ENCODE peak calls at places on chromosomes 2 and 18, in five cellular contexts. X, N, A, G and O are unnamed samples.
A peak's percentile ranks its signal among the peaks of the same experiment; 100 is the strongest.

GRCh38 chr2:231185050-231185725 is 13.2 kb upstream of the ARMC9 start:
- DNase-seq in X (no peak), N (peak; percentile 21), A (peak; percentile 66), G (no peak), O (no peak)

GRCh38 chr18:53380063-53380639 is 844.3 kb downstream of the MBD2 start:
- DNase-seq in X (no peak), N (no peak), A (no peak), G (peak; percentile 44), O (no peak)

GRCh38 chr2:59875836-59876235 is 677.6 kb downstream of the BCL11A start:
- DNase-seq in X (no peak), N (no peak), A (no peak), G (no peak), O (no peak)

GRCh38 chr2:223692227-223692947 is 90.2 kb upstream of the SCG2 start:
- DNase-seq in X (peak; percentile 10), N (peak; percentile 46), A (no peak), G (peak; percentile 76), O (no peak)

GRCh38 chr18:75169411-75169810 is 39.5 kb downstream of the PTGR3 start:
- DNase-seq in X (no peak), N (no peak), A (no peak), G (no peak), O (peak; percentile 79)

GRCh38 chr18:70417847-70418246 is 129.0 kb downstream of the SOCS6 start:
- DNase-seq in X (no peak), N (no peak), A (no peak), G (no peak), O (no peak)

GRCh38 chr2:158457092-158457825 is 507 bp downstream of the PKP4 start:
- DNase-seq in X (peak; percentile 63), N (peak; percentile 65), A (peak; percentile 79), G (peak; percentile 76), O (no peak)

GRCh38 chr2:101251844-101252407 is 760 bp upstream of the CNOT11 start:
- DNase-seq in X (peak; percentile 60), N (peak; percentile 69), A (no peak), G (peak; percentile 36), O (no peak)

GRCh38 chr18:3910507-3910906 is 460.5 kb downstream of the TGIF1 start:
- DNase-seq in X (no peak), N (no peak), A (no peak), G (no peak), O (peak; percentile 47)

GRCh38 chr2:74459377-74460118 is 1.3 kb downstream of the WBP1 start:
- DNase-seq in X (no peak), N (no peak), A (no peak), G (no peak), O (no peak)

GRCh38 chr2:74457549-74458131 is 598 bp upstream of the WBP1 start:
- DNase-seq in X (peak; percentile 86), N (peak; percentile 74), A (peak; percentile 79), G (peak; percentile 74), O (peak; percentile 93)

GRCh38 chr2:74458957-74459290 is 686 bp downstream of the WBP1 start:
- DNase-seq in X (no peak), N (no peak), A (no peak), G (no peak), O (no peak)

GRCh38 chr2:74457129-74457548 is 1.1 kb upstream of the WBP1 start:
- DNase-seq in X (no peak), N (no peak), A (no peak), G (no peak), O (no peak)

GRCh38 chr2:74458132-74458956 is at the start of gene WBP1:
- DNase-seq in X (peak; percentile 100), N (peak; percentile 100), A (peak; percentile 100), G (peak; percentile 100), O (peak; percentile 100)
- TF ChIP-seq POLR2A in X (peak; percentile 83), N (no peak), A (peak; percentile 48), G (peak; percentile 49), O (no peak)

GRCh38 chr2:113780472-113780871 is 24.0 kb upstream of the SLC35F5 start:
- DNase-seq in X (no peak), N (no peak), A (no peak), G (no peak), O (no peak)

DNA sequence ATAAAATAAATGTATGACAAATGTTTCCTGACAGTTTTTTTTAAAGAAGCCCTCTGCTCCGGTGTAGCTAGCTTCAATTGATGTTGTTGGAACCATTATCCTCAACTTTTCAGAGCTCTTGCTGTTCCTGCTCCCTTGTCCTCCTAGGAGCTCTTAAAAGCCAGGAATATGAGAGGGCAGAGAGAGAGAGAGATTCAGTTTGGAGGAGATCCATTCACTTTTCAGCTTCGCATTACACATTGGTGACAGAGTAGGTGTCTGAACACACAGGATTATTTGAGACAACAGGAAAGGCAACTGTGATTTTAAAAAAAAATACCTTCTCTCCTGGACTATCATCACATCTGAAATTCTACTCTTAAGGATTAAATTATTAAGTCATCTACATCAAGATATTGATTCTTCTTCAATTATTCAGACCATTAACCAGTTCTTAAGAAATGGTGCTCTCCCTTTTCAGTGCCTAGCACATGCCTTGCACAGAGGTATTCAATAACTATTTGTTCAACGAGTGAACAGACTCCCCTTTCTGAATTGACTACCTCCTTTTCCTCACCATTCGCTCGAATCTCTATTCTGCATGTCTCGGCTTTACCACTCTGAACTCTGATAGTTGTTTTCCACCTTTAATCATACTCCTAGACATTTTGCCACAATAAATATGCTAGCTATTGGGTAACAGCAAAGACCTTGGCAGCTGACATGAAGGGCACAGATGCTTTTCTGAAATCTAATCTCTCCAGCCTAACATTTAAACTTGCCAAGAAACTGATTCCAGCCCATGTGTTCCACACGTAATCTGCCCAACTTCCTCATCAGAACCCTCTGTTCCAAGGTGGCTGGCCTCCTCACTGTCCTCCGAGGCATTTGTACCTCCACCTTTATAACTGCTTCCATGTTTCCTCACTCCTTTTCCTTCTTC is 28.6 kb upstream of the SLC35F5 start:
- DNase-seq in X (no peak), N (peak; percentile 50), A (no peak), G (no peak), O (no peak)
- TF ChIP-seq EP300 in X (no peak), N (no peak), A (no peak), G (no peak), O (no peak)

GRCh38 chr2:146496248-146496647 is 1348.6 kb upstream of the ACVR2A start:
- DNase-seq in X (no peak), N (no peak), A (no peak), G (no peak), O (no peak)
- H3K27ac ChIP-seq in X (no peak overlapping the region), N (no peak overlapping the region), A (no peak overlapping the region), G (no peak overlapping the region), O (no peak overlapping the region)

GRCh38 chr2:2613279-2614199 is 282.5 kb upstream of the MYT1L start:
- DNase-seq in X (peak; percentile 79), N (peak; percentile 79), A (peak; percentile 96), G (peak; percentile 98), O (peak; percentile 93)
- TF ChIP-seq POLR2A in X (no peak), N (no peak), A (no peak), G (peak; percentile 90), O (no peak)

DNA sequence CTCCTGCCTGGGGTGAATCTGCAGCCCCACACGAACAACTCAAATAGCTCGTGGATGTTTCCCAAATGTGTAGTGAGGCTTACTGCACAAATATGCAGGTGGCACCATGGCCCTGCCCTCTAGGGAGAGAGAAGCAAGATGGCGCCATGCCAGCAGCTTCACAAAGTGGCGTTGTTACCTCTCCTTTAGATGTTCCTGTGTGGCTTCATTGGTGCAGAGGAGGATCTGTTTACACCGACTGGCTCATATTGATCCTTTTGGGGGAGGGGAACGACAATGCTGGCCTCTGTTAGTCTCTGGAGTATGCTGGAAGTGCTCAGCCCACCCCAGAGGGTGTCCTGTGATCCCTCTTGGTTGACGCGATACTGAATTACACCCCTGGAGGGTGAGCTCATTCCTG is 99.5 kb upstream of the GATA6 start:
- DNase-seq in X (no peak), N (no peak), A (no peak), G (no peak), O (no peak)
- TF ChIP-seq EP300 in X (no peak), N (no peak), A (no peak), G (no peak), O (no peak)

GRCh38 chr2:52335727-52336126 is 1303.8 kb upstream of the NRXN1 start:
- DNase-seq in X (no peak), N (no peak), A (no peak), G (no peak), O (no peak)
- H3K27ac ChIP-seq in X (no peak overlapping the region), N (no peak overlapping the region), A (no peak overlapping the region), G (no peak overlapping the region), O (no peak overlapping the region)

DNA sequence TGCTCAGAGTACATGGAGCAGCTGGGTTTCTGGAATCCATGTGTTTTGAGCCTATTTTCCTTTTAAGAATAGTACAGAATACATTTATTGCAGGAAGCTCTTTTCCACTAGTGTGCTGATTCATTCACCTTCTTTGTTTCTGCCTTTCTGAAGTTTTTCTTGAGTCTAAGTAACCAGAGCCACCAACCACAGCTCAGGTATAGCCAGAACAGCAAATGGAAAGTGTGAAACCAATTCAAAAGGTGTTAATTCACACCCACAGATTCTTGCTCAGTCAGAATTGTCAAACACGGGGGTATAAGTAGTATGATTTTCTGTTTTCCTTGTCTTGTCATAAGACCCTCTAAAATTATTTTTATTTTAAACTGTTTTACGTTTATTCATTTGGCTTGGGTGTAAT is 75.9 kb upstream of the DYNAP start:
- DNase-seq in X (no peak), N (no peak), A (no peak), G (no peak), O (no peak)
- TF ChIP-seq POLR2A in X (no peak), N (no peak), A (no peak), G (no peak), O (no peak)

GRCh38 chr2:146624429-146624828 is 1220.4 kb upstream of the ACVR2A start:
- DNase-seq in X (no peak), N (no peak), A (no peak), G (no peak), O (no peak)
- TF ChIP-seq EP300 in X (no peak), N (no peak), A (no peak), G (no peak), O (no peak)